ENCODE peak calls at places on chromosome 22, in five cellular contexts. Q, W, E, U and R are unnamed samples. For H3K9me3, the result is how much of the 10 kb centered on the place peaks cover.

GRCh38 chr22:35352214-35353111 is 28.4 kb upstream of the HMOX1 start:
- DNase-seq in Q (no peak), W (no peak), E (no peak), U (peak), R (peak)

GRCh38 chr22:27810566-27810965 is 9.0 kb upstream of the MN1 start:
- DNase-seq in Q (no peak), W (no peak), E (peak), U (peak), R (no peak)

GRCh38 chr22:50276143-50276542 is 6.0 kb upstream of the MAPK11 start:
- DNase-seq in Q (no peak), W (no peak), E (peak), U (peak), R (peak)

GRCh38 chr22:49207008-49207775 is 620.5 kb downstream of the BRD1 start:
- DNase-seq in Q (no peak), W (no peak), E (no peak), U (peak), R (no peak)

GRCh38 chr22:39664485-39665200 is 94.1 kb downstream of the CACNA1I start:
- DNase-seq in Q (no peak), W (peak), E (no peak), U (peak), R (peak)

GRCh38 chr22:27435839-27436581 is 365.5 kb downstream of the MN1 start:
- DNase-seq in Q (no peak), W (peak), E (peak), U (peak), R (peak)

GRCh38 chr22:31120230-31120629 is 2.5 kb upstream of the INPP5J start:
- DNase-seq in Q (no peak), W (no peak), E (no peak), U (peak), R (no peak)

GRCh38 chr22:46070215-46070721 is 80.1 kb upstream of the PPARA start:
- DNase-seq in Q (no peak), W (no peak), E (peak), U (peak), R (peak)

GRCh38 chr22:22870577-22871398 is 16.8 kb upstream of the IGLL5 start:
- DNase-seq in Q (no peak), W (no peak), E (no peak), U (peak), R (no peak)

GRCh38 chr22:36538529-36538928 is 9.6 kb upstream of the EIF3D start:
- DNase-seq in Q (no peak), W (no peak), E (no peak), U (no peak), R (no peak)

GRCh38 chr22:27099896-27100295 is 442.5 kb downstream of the MIAT start:
- DNase-seq in Q (no peak), W (no peak), E (no peak), U (no peak), R (no peak)

GRCh38 chr22:36369922-36370781 is 17.6 kb downstream of the MYH9 start:
- DNase-seq in Q (no peak), W (no peak), E (peak), U (peak), R (peak)

GRCh38 chr22:22422629-22423112 is 85.9 kb downstream of the ZNF280B start:
- DNase-seq in Q (peak), W (peak), E (peak), U (peak), R (peak)

GRCh38 chr22:31489632-31490495 is at the start of gene EIF4ENIF1:
- DNase-seq in Q (peak), W (peak), E (peak), U (peak), R (peak)

GRCh38 chr22:20611418-20611817 is 104.0 kb downstream of the MED15 start:
- DNase-seq in Q (no peak), W (no peak), E (no peak), U (no peak), R (no peak)

GRCh38 chr22:42307806-42308563 is 37.5 kb upstream of the TCF20 start:
- DNase-seq in Q (no peak), W (no peak), E (no peak), U (no peak), R (peak)

GRCh38 chr22:32745251-32745995 is 56.1 kb upstream of the TIMP3 start:
- DNase-seq in Q (peak), W (peak), E (peak), U (peak), R (peak)

GRCh38 chr22:43227231-43227630 is 40.3 kb upstream of the TTLL12 start:
- DNase-seq in Q (no peak), W (no peak), E (peak), U (no peak), R (no peak)

GRCh38 chr22:26806445-26807170 is 149.2 kb downstream of the MIAT start:
- DNase-seq in Q (no peak), W (no peak), E (no peak), U (no peak), R (no peak)

GRCh38 chr22:36823177-36823839 is 6.5 kb upstream of the PVALB start:
- DNase-seq in Q (no peak), W (no peak), E (no peak), U (peak), R (no peak)

GRCh38 chr22:49230194-49230577 is 597.5 kb downstream of the BRD1 start:
- DNase-seq in Q (no peak), W (peak), E (no peak), U (peak), R (no peak)

GRCh38 chr22:36201630-36202312 is at the start of gene APOL4:
- DNase-seq in Q (no peak), W (no peak), E (peak), U (peak), R (no peak)

GRCh38 chr22:36180038-36180880 is 19.7 kb upstream of the APOL3 start:
- DNase-seq in Q (peak), W (peak), E (peak), U (peak), R (peak)

GRCh38 chr22:33166206-33166605 is 108.0 kb upstream of the SYN3 start:
- DNase-seq in Q (no peak), W (no peak), E (no peak), U (peak), R (no peak)

GRCh38 chr22:36010913-36011312 is 17.7 kb downstream of the RBFOX2 start:
- DNase-seq in Q (no peak), W (no peak), E (peak), U (no peak), R (no peak)

GRCh38 chr22:35337932-35338331 is 38.2 kb downstream of the TOM1 start:
- DNase-seq in Q (no peak), W (no peak), E (no peak), U (peak), R (peak)

GRCh38 chr22:35406443-35406842 is 6.5 kb downstream of the MCM5 start:
- DNase-seq in Q (no peak), W (no peak), E (no peak), U (no peak), R (no peak)

GRCh38 chr22:46012182-46012880 is 35.4 kb upstream of the WNT7B start:
- DNase-seq in Q (no peak), W (no peak), E (no peak), U (no peak), R (no peak)

DNA sequence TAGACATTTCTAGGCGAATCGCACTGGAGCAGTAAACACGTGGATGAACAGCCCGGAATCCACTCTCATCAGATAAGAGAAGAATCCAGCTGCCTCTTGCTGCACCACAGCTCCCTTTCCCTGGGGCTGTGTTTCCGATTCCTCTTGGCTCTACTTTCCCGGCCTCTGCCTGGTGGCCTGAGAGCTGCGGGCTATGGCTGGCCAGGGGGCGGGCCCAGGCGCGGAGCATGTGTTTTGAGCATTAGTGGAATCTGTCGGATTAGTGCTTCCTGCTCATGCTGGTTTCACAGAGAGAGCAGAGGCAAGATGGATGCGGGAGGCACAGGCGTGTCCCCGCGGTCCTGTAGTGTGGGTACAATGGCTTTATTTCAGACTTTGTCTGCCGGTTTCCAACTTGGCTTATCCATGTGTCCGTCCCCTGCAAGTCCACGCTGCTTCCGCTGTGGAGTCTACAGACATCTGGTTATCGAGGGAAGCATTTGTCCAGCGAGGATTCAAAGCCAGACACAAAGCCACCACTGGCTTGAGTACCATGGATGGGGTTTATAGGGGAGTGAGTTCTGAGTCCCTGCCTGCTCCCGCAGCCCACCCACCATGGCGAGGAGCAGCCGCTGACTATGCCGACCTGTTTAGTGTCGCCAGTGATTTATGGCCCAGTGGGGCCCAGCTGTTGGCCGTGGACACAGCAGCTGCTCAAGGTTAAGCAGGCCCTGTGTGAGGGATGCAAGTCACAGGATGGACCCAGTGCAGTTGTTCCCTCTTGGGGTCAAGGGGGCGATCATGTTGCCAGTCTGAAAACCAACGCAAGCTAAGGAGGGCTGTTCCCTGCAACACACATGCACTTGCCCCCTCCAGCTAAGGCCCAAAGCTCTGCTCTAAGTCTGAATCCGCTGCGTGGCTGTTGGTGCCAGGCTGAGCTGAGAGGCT is 43.3 kb upstream of the EP300 start:
- DNase-seq in Q (no peak), W (peak), E (peak), U (peak), R (peak)
- H3K27ac ChIP-seq in Q (no peak), W (peak), E (no peak), U (peak), R (peak)

GRCh38 chr22:18064636-18065035 is 13.2 kb upstream of the PEX26 start:
- DNase-seq in Q (no peak), W (no peak), E (no peak), U (no peak), R (no peak)
- H3K9me3 ChIP-seq in Q (under half), W (under half), E (under half), U (under half), R (under half)

GRCh38 chr22:38203855-38204497 is 2.2 kb downstream of the MAFF start:
- DNase-seq in Q (no peak), W (no peak), E (peak), U (no peak), R (no peak)

GRCh38 chr22:38207898-38208432 is 6.2 kb downstream of the MAFF start:
- DNase-seq in Q (no peak), W (no peak), E (no peak), U (no peak), R (no peak)

GRCh38 chr22:38204784-38205183 is 3.0 kb downstream of the MAFF start:
- DNase-seq in Q (no peak), W (no peak), E (no peak), U (no peak), R (no peak)

GRCh38 chr22:38203090-38203810 is 1.5 kb downstream of the MAFF start:
- DNase-seq in Q (no peak), W (no peak), E (peak), U (peak), R (peak)

GRCh38 chr22:38205261-38206128 is 3.7 kb downstream of the MAFF start:
- DNase-seq in Q (no peak), W (no peak), E (peak), U (no peak), R (no peak)
- H3K27ac ChIP-seq in Q (no peak), W (no peak), E (peak), U (no peak), R (no peak)

DNA sequence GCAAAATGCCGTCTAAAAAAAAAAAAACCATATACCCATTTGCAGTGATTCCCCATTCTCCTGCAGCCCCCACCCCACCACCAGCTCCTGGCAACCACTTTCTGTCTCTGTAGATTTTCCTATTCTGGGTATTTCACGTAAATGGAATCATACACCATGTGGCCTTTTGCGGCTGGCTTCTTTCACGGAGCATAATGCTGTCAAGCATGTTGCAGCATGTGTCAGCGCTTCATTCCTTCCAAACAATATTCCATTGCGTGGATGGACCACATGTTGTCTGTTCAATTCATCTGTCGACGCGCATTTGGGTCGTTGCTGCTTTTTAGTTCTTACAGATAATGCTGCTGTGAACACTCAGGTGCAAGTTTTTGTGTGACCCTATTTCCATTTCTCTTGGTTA is 14.8 kb upstream of the EMID1 start:
- DNase-seq in Q (no peak), W (no peak), E (no peak), U (no peak), R (no peak)
- H3K9me3 ChIP-seq in Q (under half), W (under half), E (under half), U (under half), R (under half)

GRCh38 chr22:24400037-24400725 is 27.2 kb upstream of the ADORA2A start:
- DNase-seq in Q (no peak), W (no peak), E (no peak), U (no peak), R (no peak)

GRCh38 chr22:24400726-24401596 is 26.4 kb upstream of the ADORA2A start:
- DNase-seq in Q (no peak), W (no peak), E (peak), U (no peak), R (no peak)

GRCh38 chr22:24402460-24403192 is 24.8 kb upstream of the ADORA2A start:
- DNase-seq in Q (peak), W (no peak), E (peak), U (no peak), R (no peak)

GRCh38 chr22:24401824-24402434 is 25.5 kb upstream of the ADORA2A start:
- DNase-seq in Q (no peak), W (no peak), E (no peak), U (no peak), R (no peak)

GRCh38 chr22:24398409-24398808 is 29.0 kb upstream of the ADORA2A start:
- DNase-seq in Q (no peak), W (no peak), E (no peak), U (no peak), R (no peak)
- H3K27ac ChIP-seq in Q (no peak), W (no peak), E (no peak), U (no peak), R (no peak)

GRCh38 chr22:47450876-47451475 is 688.5 kb downstream of the TBC1D22A start:
- DNase-seq in Q (no peak), W (no peak), E (no peak), U (no peak), R (peak)

GRCh38 chr22:47453049-47453448 is 690.6 kb downstream of the TBC1D22A start:
- DNase-seq in Q (no peak), W (no peak), E (no peak), U (no peak), R (no peak)

GRCh38 chr22:47449508-47450270 is 687.2 kb downstream of the TBC1D22A start:
- DNase-seq in Q (no peak), W (no peak), E (no peak), U (no peak), R (peak)

GRCh38 chr22:47448231-47449035 is 686.0 kb downstream of the TBC1D22A start:
- DNase-seq in Q (no peak), W (no peak), E (no peak), U (no peak), R (no peak)

GRCh38 chr22:47452184-47452583 is 689.7 kb downstream of the TBC1D22A start:
- DNase-seq in Q (peak), W (no peak), E (no peak), U (peak), R (peak)
- H3K9me3 ChIP-seq in Q (under half), W (under half), E (under half), U (half or more), R (under half)